ENCODE peak calls at places on chromosome 22, in seven cellular contexts. One of them, this sample, is unnamed.

GRCh38 chr22:46969961-46970360 is 207.5 kb downstream of the TBC1D22A start:
- DNase-seq in esophagus squamous epithelium: no peak
- DNase-seq in nephron progenitor cell: no peak
- DNase-seq in body of pancreas: no peak
- DNase-seq in IMR-90: no peak
- DNase-seq in epithelial cell of esophagus: no peak
- DNase-seq in LNCaP clone FGC: no peak
- DNase-seq in this sample: no peak

GRCh38 chr22:32905400-32905799 is 103.9 kb downstream of the TIMP3 start:
- DNase-seq in LNCaP clone FGC: no peak
- DNase-seq in nephron progenitor cell: no peak
- DNase-seq in esophagus squamous epithelium: no peak
- DNase-seq in IMR-90: no peak
- DNase-seq in epithelial cell of esophagus: no peak
- DNase-seq in body of pancreas: no peak
- DNase-seq in this sample: no peak

GRCh38 chr22:37270928-37271650 is 11.2 kb upstream of the CYTH4 start:
- DNase-seq in epithelial cell of esophagus: no peak
- DNase-seq in nephron progenitor cell: no peak
- DNase-seq in LNCaP clone FGC: no peak
- DNase-seq in esophagus squamous epithelium: no peak
- DNase-seq in body of pancreas: no peak
- DNase-seq in IMR-90: peak; percentile 50
- DNase-seq in this sample: peak; percentile 14

GRCh38 chr22:29128891-29129643 is 56.2 kb downstream of the KREMEN1 start:
- DNase-seq in LNCaP clone FGC: no peak
- DNase-seq in epithelial cell of esophagus: no peak
- DNase-seq in esophagus squamous epithelium: no peak
- DNase-seq in IMR-90: peak; percentile 62
- DNase-seq in nephron progenitor cell: no peak
- DNase-seq in body of pancreas: no peak
- DNase-seq in this sample: no peak

GRCh38 chr22:37163618-37164534 is 14.2 kb upstream of the IL2RB start:
- DNase-seq in nephron progenitor cell: no peak
- DNase-seq in epithelial cell of esophagus: no peak
- DNase-seq in esophagus squamous epithelium: no peak
- DNase-seq in LNCaP clone FGC: no peak
- DNase-seq in IMR-90: no peak
- DNase-seq in body of pancreas: no peak
- DNase-seq in this sample: peak; percentile 55

GRCh38 chr22:46366327-46366731 is 30.8 kb downstream of the TRMU start:
- DNase-seq in epithelial cell of esophagus: no peak
- DNase-seq in IMR-90: no peak
- DNase-seq in LNCaP clone FGC: no peak
- DNase-seq in body of pancreas: peak; percentile 16
- DNase-seq in nephron progenitor cell: no peak
- DNase-seq in esophagus squamous epithelium: no peak
- DNase-seq in this sample: no peak

GRCh38 chr22:18156878-18157713 is 7.1 kb downstream of the USP18 start:
- DNase-seq in epithelial cell of esophagus: peak; percentile 88
- DNase-seq in IMR-90: peak; percentile 99
- DNase-seq in esophagus squamous epithelium: no peak
- DNase-seq in LNCaP clone FGC: peak; percentile 11
- DNase-seq in body of pancreas: peak; percentile 38
- DNase-seq in nephron progenitor cell: peak; percentile 79
- DNase-seq in this sample: no peak

GRCh38 chr22:22422629-22423112 is 85.9 kb downstream of the ZNF280B start:
- DNase-seq in epithelial cell of esophagus: peak; percentile 72
- DNase-seq in nephron progenitor cell: peak; percentile 87
- DNase-seq in esophagus squamous epithelium: peak; percentile 40
- DNase-seq in LNCaP clone FGC: peak; percentile 19
- DNase-seq in IMR-90: peak; percentile 48
- DNase-seq in body of pancreas: peak; percentile 66
- DNase-seq in this sample: no peak

GRCh38 chr22:42270178-42270511 is 308 bp downstream of the TCF20 start:
- DNase-seq in body of pancreas: peak; percentile 31
- DNase-seq in LNCaP clone FGC: no peak
- DNase-seq in epithelial cell of esophagus: peak; percentile 38
- DNase-seq in nephron progenitor cell: no peak
- DNase-seq in esophagus squamous epithelium: no peak
- DNase-seq in IMR-90: no peak
- DNase-seq in this sample: no peak

GRCh38 chr22:27461470-27461869 is 340.1 kb downstream of the MN1 start:
- DNase-seq in IMR-90: peak; percentile 92
- DNase-seq in nephron progenitor cell: peak; percentile 32
- DNase-seq in LNCaP clone FGC: no peak
- DNase-seq in body of pancreas: no peak
- DNase-seq in epithelial cell of esophagus: peak; percentile 89
- DNase-seq in esophagus squamous epithelium: no peak
- DNase-seq in this sample: no peak

GRCh38 chr22:35191412-35191811 is 65.9 kb upstream of the HMGXB4 start:
- DNase-seq in nephron progenitor cell: no peak
- DNase-seq in body of pancreas: no peak
- DNase-seq in IMR-90: peak; percentile 3
- DNase-seq in esophagus squamous epithelium: no peak
- DNase-seq in LNCaP clone FGC: peak; percentile 96
- DNase-seq in epithelial cell of esophagus: peak; percentile 16
- DNase-seq in this sample: no peak

GRCh38 chr22:19043111-19044085 is 78.8 kb downstream of the DGCR2 start:
- DNase-seq in esophagus squamous epithelium: no peak
- DNase-seq in body of pancreas: no peak
- DNase-seq in nephron progenitor cell: no peak
- DNase-seq in LNCaP clone FGC: no peak
- DNase-seq in IMR-90: peak; percentile 15
- DNase-seq in epithelial cell of esophagus: no peak
- DNase-seq in this sample: no peak

GRCh38 chr22:32706149-32706548 is 95.4 kb upstream of the TIMP3 start:
- DNase-seq in epithelial cell of esophagus: no peak
- DNase-seq in IMR-90: no peak
- DNase-seq in nephron progenitor cell: no peak
- DNase-seq in LNCaP clone FGC: no peak
- DNase-seq in body of pancreas: no peak
- DNase-seq in esophagus squamous epithelium: no peak
- DNase-seq in this sample: no peak

GRCh38 chr22:38796262-38796957 is 2.5 kb upstream of the DNAL4 start:
- DNase-seq in esophagus squamous epithelium: no peak
- DNase-seq in nephron progenitor cell: no peak
- DNase-seq in body of pancreas: no peak
- DNase-seq in LNCaP clone FGC: no peak
- DNase-seq in IMR-90: no peak
- DNase-seq in epithelial cell of esophagus: no peak
- DNase-seq in this sample: no peak
- TF ChIP-seq CTCF in esophagus squamous epithelium: no peak
- TF ChIP-seq CTCF in nephron progenitor cell: no peak
- TF ChIP-seq CTCF in body of pancreas: no peak
- TF ChIP-seq CTCF in LNCaP clone FGC: no peak
- TF ChIP-seq CTCF in IMR-90: no peak
- TF ChIP-seq CTCF in epithelial cell of esophagus: no peak
- TF ChIP-seq CTCF in this sample: no peak

GRCh38 chr22:44988671-44989070 is 21.1 kb downstream of the PHF21B start:
- DNase-seq in IMR-90: no peak
- DNase-seq in nephron progenitor cell: no peak
- DNase-seq in esophagus squamous epithelium: no peak
- DNase-seq in body of pancreas: no peak
- DNase-seq in LNCaP clone FGC: no peak
- DNase-seq in epithelial cell of esophagus: no peak
- DNase-seq in this sample: no peak
- TF ChIP-seq CTCF in IMR-90: no peak
- TF ChIP-seq CTCF in nephron progenitor cell: no peak
- TF ChIP-seq CTCF in esophagus squamous epithelium: no peak
- TF ChIP-seq CTCF in body of pancreas: no peak
- TF ChIP-seq CTCF in LNCaP clone FGC: peak; percentile 29
- TF ChIP-seq CTCF in epithelial cell of esophagus: no peak
- TF ChIP-seq CTCF in this sample: peak; percentile 29

DNA sequence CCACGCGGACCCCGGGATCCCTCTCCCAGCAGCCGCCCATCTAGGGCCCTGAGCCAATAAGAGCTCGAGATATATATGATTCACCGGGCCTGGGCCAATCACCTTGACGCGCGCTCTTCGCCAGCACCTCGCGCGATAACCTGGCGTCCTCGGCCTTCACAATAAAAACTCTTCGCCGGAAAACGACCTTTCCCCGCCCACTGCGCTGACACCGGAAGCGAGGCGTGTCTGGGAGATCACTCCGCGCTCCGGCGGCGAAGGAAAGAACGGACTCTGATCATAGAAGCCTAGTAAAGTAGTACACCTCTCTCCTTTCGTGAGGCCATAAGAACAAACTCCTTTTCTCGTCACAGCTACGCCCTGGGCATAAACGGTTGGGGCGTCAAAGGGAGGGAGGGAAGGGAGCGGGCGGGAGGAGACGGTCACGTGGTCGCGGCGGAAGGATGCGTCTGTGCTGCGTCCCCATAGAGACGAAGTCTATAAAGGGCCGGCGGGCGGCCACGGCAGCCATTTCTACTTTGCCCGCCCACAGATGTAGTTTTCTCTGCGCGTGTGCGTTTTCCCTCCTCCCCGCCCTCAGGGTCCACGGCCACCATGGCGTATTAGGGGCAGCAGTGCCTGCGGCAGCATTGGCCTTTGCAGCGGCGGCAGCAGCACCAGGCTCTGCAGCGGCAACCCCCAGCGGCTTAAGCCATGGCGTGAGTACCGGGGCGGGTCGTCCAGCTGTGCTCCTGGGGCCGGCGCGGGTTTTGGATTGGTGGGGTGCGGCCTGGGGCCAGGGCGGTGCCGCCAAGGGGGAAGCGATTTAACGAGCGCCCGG is at the start of gene ATF4:
- DNase-seq in LNCaP clone FGC: peak; percentile 98
- DNase-seq in epithelial cell of esophagus: peak; percentile 99
- DNase-seq in body of pancreas: peak; percentile 98
- DNase-seq in esophagus squamous epithelium: peak; percentile 94
- DNase-seq in nephron progenitor cell: peak; percentile 94
- DNase-seq in IMR-90: peak; percentile 99
- DNase-seq in this sample: peak; percentile 98
- TF ChIP-seq CTCF in LNCaP clone FGC: no peak
- TF ChIP-seq CTCF in epithelial cell of esophagus: no peak
- TF ChIP-seq CTCF in body of pancreas: no peak
- TF ChIP-seq CTCF in esophagus squamous epithelium: no peak
- TF ChIP-seq CTCF in nephron progenitor cell: no peak
- TF ChIP-seq CTCF in IMR-90: no peak
- TF ChIP-seq CTCF in this sample: no peak

DNA sequence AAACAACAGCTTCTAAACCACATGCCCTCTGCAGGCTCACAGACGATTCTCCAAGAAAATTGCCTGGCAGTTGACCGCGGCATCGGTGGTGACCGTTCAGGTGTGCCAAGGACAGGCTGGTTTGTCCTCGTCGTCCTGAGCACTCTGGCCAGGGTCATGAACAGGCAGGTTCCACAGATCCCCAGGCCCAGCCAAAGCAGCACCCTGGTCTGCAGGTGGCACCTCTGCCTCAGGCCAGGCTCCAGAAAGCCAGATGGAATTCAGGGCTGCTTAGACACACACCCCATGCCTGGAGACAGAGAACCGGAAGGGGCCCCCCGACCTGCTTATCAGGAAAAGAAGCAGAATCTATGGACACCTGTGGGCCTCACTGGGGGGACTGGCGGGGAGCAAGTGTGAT is 338.7 kb downstream of the BRD1 start:
- DNase-seq in IMR-90: no peak
- DNase-seq in LNCaP clone FGC: no peak
- DNase-seq in epithelial cell of esophagus: no peak
- DNase-seq in body of pancreas: no peak
- DNase-seq in esophagus squamous epithelium: no peak
- DNase-seq in nephron progenitor cell: no peak
- DNase-seq in this sample: no peak
- TF ChIP-seq CTCF in IMR-90: no peak
- TF ChIP-seq CTCF in LNCaP clone FGC: no peak
- TF ChIP-seq CTCF in epithelial cell of esophagus: no peak
- TF ChIP-seq CTCF in body of pancreas: no peak
- TF ChIP-seq CTCF in esophagus squamous epithelium: no peak
- TF ChIP-seq CTCF in nephron progenitor cell: no peak
- TF ChIP-seq CTCF in this sample: no peak